ENCODE peak calls at places on chromosomes 6 and 20, in six cellular contexts. N is mesendoderm; A is WTC11; K is HT-29; Z is T follicular helper cell; D is stimulated activated CD4-positive, alpha-beta T cell treated with anti-CD3 and anti-CD28 coated beads, Interleukin-12 subunit alpha, Interleukin-12 subunit beta, amount 100 ng/mL, for 48 hours. B is an unnamed sample.

GRCh38 chr20:3646651-3647050 is 16.5 kb downstream of the GFRA4 start:
- DNase-seq in Z (no peak), K (no peak), A (no peak), N (no peak), D (no peak), B (no peak)

GRCh38 chr6:36104836-36105235 is 25.5 kb upstream of the MAPK13 start:
- DNase-seq in K (no peak), A (no peak), N (no peak), D (no peak), Z (no peak), B (no peak)

GRCh38 chr20:2713285-2713684 is 20.7 kb downstream of the EBF4 start:
- DNase-seq in Z (no peak), N (peak), D (no peak), A (no peak), K (peak), B (no peak)

GRCh38 chr6:6577736-6578135 is 10.8 kb upstream of the LY86 start:
- DNase-seq in N (no peak), A (no peak), K (no peak), D (no peak), Z (no peak), B (no peak)

GRCh38 chr6:156729248-156729647 is 47.9 kb upstream of the ARID1B start:
- DNase-seq in Z (no peak), D (no peak), A (no peak), K (peak), N (no peak), B (no peak)

GRCh38 chr20:1242530-1242929 is 16.7 kb downstream of the RAD21L1 start:
- DNase-seq in Z (no peak), K (no peak), D (no peak), A (no peak), N (no peak), B (no peak)

GRCh38 chr20:16115891-16116577 is 457.2 kb downstream of the KIF16B start:
- DNase-seq in A (peak), N (peak), D (no peak), Z (no peak), K (no peak), B (no peak)

GRCh38 chr20:3716195-3716834 is 3.9 kb upstream of the SIGLEC1 start:
- DNase-seq in Z (no peak), D (peak), K (peak), N (peak), A (peak), B (no peak)

GRCh38 chr6:159866286-159867247 is 24.2 kb upstream of the MAS1 start:
- DNase-seq in A (no peak), N (no peak), D (no peak), Z (no peak), K (no peak), B (no peak)

GRCh38 chr6:96990462-96990861 is 65.9 kb downstream of the KLHL32 start:
- DNase-seq in D (no peak), K (no peak), Z (no peak), N (no peak), A (no peak), B (no peak)

GRCh38 chr6:142728367-142728766 is 216.6 kb downstream of the HIVEP2 start:
- DNase-seq in D (no peak), K (peak), A (no peak), N (no peak), Z (no peak), B (no peak)

GRCh38 chr6:142361765-142362540 is 60.1 kb downstream of the ADGRG6 start:
- DNase-seq in D (no peak), K (no peak), A (no peak), N (no peak), Z (no peak), B (no peak)

GRCh38 chr6:25700841-25701240 is 48.8 kb downstream of the SCGN start:
- DNase-seq in A (no peak), Z (no peak), K (no peak), D (no peak), N (peak), B (no peak)

GRCh38 chr6:14734416-14735340 is 511.2 kb upstream of the JARID2 start:
- DNase-seq in Z (no peak), A (no peak), D (no peak), K (no peak), N (no peak), B (no peak)

GRCh38 chr6:31474871-31475286 is 23.1 kb upstream of the MICB start:
- DNase-seq in A (peak), Z (no peak), K (no peak), N (no peak), D (no peak), B (no peak)

GRCh38 chr6:129695373-129696027 is 14.5 kb downstream of the ARHGAP18 start:
- DNase-seq in Z (no peak), K (no peak), A (no peak), D (no peak), N (no peak), B (no peak)

GRCh38 chr6:168136001-168136400 is 57.0 kb upstream of the FRMD1 start:
- DNase-seq in D (no peak), K (no peak), A (no peak), Z (no peak), N (no peak), B (no peak)

GRCh38 chr20:44187054-44187762 is at the start of gene JPH2:
- DNase-seq in N (peak), D (no peak), K (no peak), Z (no peak), A (peak), B (no peak)

GRCh38 chr6:91152824-91153223 is 566.0 kb upstream of the MAP3K7 start:
- DNase-seq in N (no peak), A (no peak), Z (no peak), D (no peak), K (no peak), B (no peak)

GRCh38 chr20:5689451-5689850 is 60.8 kb upstream of the SHLD1 start:
- DNase-seq in N (no peak), K (no peak), Z (no peak), D (no peak), A (no peak), B (no peak)

GRCh38 chr6:156111913-156112312 is 656.3 kb upstream of the NOX3 start:
- DNase-seq in K (no peak), D (no peak), Z (no peak), A (no peak), N (no peak), B (no peak)

GRCh38 chr6:2827112-2827511 is 14.6 kb downstream of the SERPINB1 start:
- DNase-seq in K (no peak), A (no peak), N (no peak), Z (no peak), D (no peak), B (no peak)

GRCh38 chr6:22754111-22754510 is 184.7 kb downstream of the HDGFL1 start:
- DNase-seq in D (no peak), N (no peak), Z (no peak), K (no peak), A (no peak), B (no peak)

GRCh38 chr20:40997116-40997515 is 31.5 kb upstream of the TOP1 start:
- DNase-seq in Z (no peak), D (no peak), A (peak), K (no peak), N (peak), B (no peak)

GRCh38 chr20:37988555-37988954 is 44.7 kb downstream of the TTI1 start:
- DNase-seq in A (no peak), N (no peak), Z (no peak), D (no peak), K (no peak), B (no peak)

GRCh38 chr6:151961809-151962208 is 154.3 kb downstream of the ESR1 start:
- DNase-seq in Z (no peak), K (no peak), A (no peak), D (no peak), N (no peak), B (no peak)